ENCODE peak calls at places on chromosomes 1 and 21, in five cellular contexts. Y is left ventricle myocardium inferior, E is astrocyte, M is uterus, S is ascending aorta. N is an unnamed sample.

GRCh38 chr1:66758247-66758755 is 6.0 kb downstream of the DYNLT5 start:
- DNase-seq in Y (no peak), M (no peak), E (no peak), S (no peak), N (no peak)

GRCh38 chr1:15031251-15031930 is 122.2 kb upstream of the TMEM51 start:
- DNase-seq in S (no peak), E (peak; percentile 63), M (no peak), Y (no peak), N (peak; percentile 57)

GRCh38 chr1:160404094-160404493 is 3.7 kb downstream of the VANGL2 start:
- DNase-seq in Y (no peak), E (no peak), S (no peak), M (no peak), N (no peak)

GRCh38 chr1:63892632-63893395 is 119.0 kb downstream of the ROR1 start:
- DNase-seq in S (no peak), M (no peak), Y (no peak), E (peak; percentile 92), N (no peak)

GRCh38 chr21:45574081-45574501 is 31.9 kb upstream of the SLC19A1 start:
- DNase-seq in E (no peak), M (peak; percentile 10), Y (peak; percentile 9), S (no peak), N (peak; percentile 71)

GRCh38 chr1:243715285-243715684 is 134.8 kb downstream of the AKT3 start:
- DNase-seq in E (no peak), S (no peak), Y (no peak), M (no peak), N (no peak)

GRCh38 chr1:33277488-33278084 is 21.3 kb downstream of the ZNF362 start:
- DNase-seq in E (no peak), S (no peak), Y (no peak), M (no peak), N (no peak)

GRCh38 chr1:10210841-10211804 is 753 bp downstream of the KIF1B start:
- DNase-seq in M (peak; percentile 92), S (peak; percentile 92), E (peak; percentile 94), Y (peak; percentile 92), N (peak; percentile 95)

GRCh38 chr1:75732703-75733102 is 8.2 kb downstream of the ACADM start:
- DNase-seq in E (no peak), S (no peak), M (no peak), Y (no peak), N (no peak)

GRCh38 chr1:225524570-225524969 is 96.7 kb upstream of the LBR start:
- DNase-seq in E (no peak), Y (no peak), S (no peak), M (no peak), N (no peak)

GRCh38 chr1:17307946-17308345 is at the start of gene PADI4:
- DNase-seq in M (no peak), Y (no peak), E (no peak), S (no peak), N (no peak)

GRCh38 chr1:48333316-48333715 is 110.8 kb downstream of the SLC5A9 start:
- DNase-seq in S (no peak), M (no peak), Y (no peak), E (no peak), N (no peak)

GRCh38 chr1:71861022-71861421 is 421.3 kb downstream of the NEGR1 start:
- DNase-seq in M (no peak), S (no peak), E (peak; percentile 49), Y (no peak), N (no peak)

GRCh38 chr1:207822124-207822601 is 70.3 kb downstream of the CD46 start:
- DNase-seq in M (no peak), E (no peak), Y (no peak), S (no peak), N (no peak)

GRCh38 chr1:173245892-173246291 is 38.8 kb upstream of the TNFSF4 start:
- DNase-seq in S (no peak), M (no peak), Y (no peak), E (no peak), N (no peak)

GRCh38 chr1:110338200-110339039 is 757 bp upstream of the RBM15 start:
- DNase-seq in E (peak; percentile 100), Y (peak; percentile 95), S (peak; percentile 70), M (peak; percentile 95), N (peak; percentile 98)

GRCh38 chr1:182301467-182302198 is 90.0 kb downstream of the GLUL start:
- DNase-seq in E (peak; percentile 34), Y (peak; percentile 55), M (no peak), S (no peak), N (no peak)

GRCh38 chr1:201214886-201215285 is 24.3 kb downstream of the IGFN1 start:
- DNase-seq in M (peak; percentile 6), Y (no peak), E (no peak), S (no peak), N (peak; percentile 43)

GRCh38 chr21:38468989-38469388 is 29.3 kb downstream of the ERG start:
- DNase-seq in M (no peak), S (no peak), Y (no peak), E (no peak), N (no peak)

GRCh38 chr1:39081266-39082139 is 55.4 kb downstream of the NDUFS5 start:
- DNase-seq in Y (peak; percentile 18), S (no peak), E (no peak), M (peak; percentile 37), N (no peak)

GRCh38 chr1:23533288-23534130 is 2.5 kb upstream of the E2F2 start:
- DNase-seq in Y (no peak), S (no peak), E (no peak), M (no peak), N (no peak)

GRCh38 chr1:112803906-112804762 is 89.0 kb upstream of the PPM1J start:
- DNase-seq in Y (peak; percentile 52), E (peak; percentile 23), S (no peak), M (peak; percentile 36), N (peak; percentile 86)

GRCh38 chr1:230069813-230070212 is 2.8 kb downstream of the GALNT2 start:
- DNase-seq in S (no peak), E (no peak), Y (no peak), M (no peak), N (no peak)

GRCh38 chr1:201488817-201489581 is 17.9 kb downstream of the CSRP1 start:
- DNase-seq in Y (peak; percentile 48), M (peak; percentile 71), S (peak; percentile 31), E (peak; percentile 93), N (peak; percentile 96)

GRCh38 chr1:18199462-18199861 is 91.9 kb downstream of the IGSF21 start:
- DNase-seq in Y (no peak), E (no peak), S (no peak), M (no peak), N (peak; percentile 22)

GRCh38 chr1:153475282-153475681 is 14.8 kb upstream of the S100A7 start:
- DNase-seq in E (no peak), S (no peak), M (no peak), Y (no peak), N (no peak)

GRCh38 chr1:78038491-78038939 is 7.3 kb upstream of the GIPC2 start:
- DNase-seq in E (peak; percentile 29), Y (no peak), M (no peak), S (no peak), N (no peak)

GRCh38 chr1:202959276-202959620 is 1.1 kb upstream of the ADIPOR1 start:
- DNase-seq in M (no peak), E (peak; percentile 40), S (no peak), Y (no peak), N (no peak)

GRCh38 chr1:203537806-203538464 is 44.0 kb downstream of the OPTC start:
- DNase-seq in E (peak; percentile 67), M (peak; percentile 41), Y (no peak), S (no peak), N (no peak)

GRCh38 chr21:40516336-40516735 is 330.6 kb downstream of the DSCAM start:
- DNase-seq in Y (peak; percentile 23), S (no peak), E (no peak), M (no peak), N (no peak)

GRCh38 chr1:225329041-225329440 is 98.8 kb downstream of the LBR start:
- DNase-seq in S (no peak), M (no peak), Y (no peak), E (peak; percentile 15), N (no peak)

GRCh38 chr1:169102567-169102966 is 3.9 kb upstream of the ATP1B1 start:
- DNase-seq in S (no peak), Y (no peak), M (no peak), E (peak; percentile 87), N (peak; percentile 62)

GRCh38 chr1:243595527-243596206 is 254.4 kb downstream of the AKT3 start:
- DNase-seq in S (no peak), M (no peak), Y (no peak), E (peak; percentile 73), N (no peak)

GRCh38 chr1:161068306-161069200 is 1.1 kb downstream of the ARHGAP30 start:
- DNase-seq in Y (peak; percentile 70), M (no peak), E (no peak), S (peak; percentile 58), N (peak; percentile 85)

DNA sequence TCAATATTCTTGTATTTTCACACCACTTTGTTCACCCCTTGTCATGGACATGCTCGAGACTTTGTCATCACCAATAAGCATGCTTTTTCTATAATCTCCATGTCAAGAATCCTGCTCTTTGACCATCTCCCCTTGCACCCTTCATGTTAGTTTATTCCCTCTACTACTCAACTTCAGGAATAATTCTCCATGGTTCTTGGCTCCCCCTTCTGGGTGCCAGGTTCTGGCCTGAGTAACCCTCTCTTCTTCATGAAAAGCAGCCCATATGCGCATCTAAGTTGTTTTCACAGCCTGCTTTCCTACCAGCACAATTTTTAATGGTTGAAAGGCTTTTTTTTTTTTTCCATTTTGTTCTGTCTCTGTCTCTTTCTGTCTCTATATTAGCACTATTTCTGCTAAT is 160.7 kb downstream of the LEPR start:
- DNase-seq in E (no peak), M (no peak), S (no peak), Y (no peak), N (no peak)
- TF ChIP-seq CTCF in E (no peak), M (no peak), S (no peak), Y (peak; percentile 46), N (no peak)

DNA sequence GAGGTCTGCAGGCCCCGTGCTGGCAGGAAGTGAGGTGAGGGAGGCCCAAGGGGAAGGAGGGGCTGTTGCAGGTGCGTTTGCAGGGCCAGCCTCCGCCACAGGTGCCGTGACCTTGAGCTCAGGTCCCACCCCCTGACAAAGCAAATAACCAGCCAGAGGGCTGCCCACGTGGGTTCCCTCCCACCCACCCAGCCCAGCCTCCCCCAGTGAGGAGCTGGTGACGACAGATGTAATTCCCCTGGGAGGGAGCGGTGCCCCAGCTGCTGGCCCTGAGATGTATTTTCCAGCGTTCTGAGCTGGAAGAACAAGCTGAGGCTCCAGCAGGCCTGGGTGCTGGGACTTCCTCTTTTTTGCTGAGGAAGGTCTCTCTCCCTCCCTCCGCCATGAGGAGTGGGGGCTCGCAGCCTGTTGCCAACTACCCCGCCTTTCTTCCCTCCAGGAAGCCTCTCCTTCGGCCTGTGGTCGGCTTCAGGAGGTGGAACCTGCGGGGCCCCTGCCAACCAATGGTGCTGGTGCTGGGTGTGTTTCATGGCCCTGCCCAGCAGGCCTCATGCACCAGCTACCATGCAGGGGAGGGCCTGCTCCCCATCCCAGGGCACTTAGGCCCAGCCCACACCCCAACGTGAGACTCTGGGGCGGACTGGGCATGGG is 153.2 kb downstream of the PRDM16 start:
- DNase-seq in Y (no peak), E (no peak), M (no peak), S (no peak), N (no peak)
- H3K27ac ChIP-seq in Y (no peak overlapping the region), E (no peak overlapping the region), M (no peak overlapping the region), S (peak overlapping the region; percentile 72), N (peak overlapping the region; percentile 69)

GRCh38 chr1:94721240-94721639 is 98.9 kb upstream of the SLC44A3 start:
- DNase-seq in E (no peak), S (no peak), M (no peak), Y (no peak), N (no peak)
- TF ChIP-seq CTCF in E (no peak), S (no peak), M (no peak), Y (no peak), N (no peak)

GRCh38 chr1:50209749-50210148 is 101.0 kb downstream of the ELAVL4 start:
- DNase-seq in E (no peak), M (no peak), S (no peak), Y (no peak), N (no peak)
- H3K27ac ChIP-seq in E (no peak overlapping the region), M (no peak overlapping the region), S (no peak overlapping the region), Y (no peak overlapping the region), N (no peak overlapping the region)

GRCh38 chr1:27372808-27373690 is 1.6 kb downstream of the FCN3 start:
- DNase-seq in Y (no peak), E (no peak), M (no peak), S (no peak), N (no peak)
- TF ChIP-seq CTCF in Y (no peak), E (peak; percentile 13), M (no peak), S (no peak), N (no peak)